ENCODE peak calls at places on chromosomes 3 and 15, in eight cellular contexts. C, Z, Q, X, G, H, V and P are unnamed samples.

GRCh38 chr15:23570466-23570865 is 5.0 kb downstream of the MKRN3 start:
- DNase-seq in C (peak; percentile 30), Z (no peak), Q (peak; percentile 8), X (no peak), G (peak; percentile 68), H (no peak), V (no peak), P (no peak)

GRCh38 chr15:55742498-55742926 is 440 bp downstream of the PRTG start:
- DNase-seq in C (no peak), Z (no peak), Q (no peak), X (no peak), G (no peak), H (no peak), V (no peak), P (no peak)

GRCh38 chr3:59663076-59663850 is 613.4 kb upstream of the CFAP20DC start:
- DNase-seq in C (no peak), Z (no peak), Q (no peak), X (no peak), G (no peak), H (no peak), V (no peak), P (no peak)

GRCh38 chr3:50592568-50592967 is 19.0 kb downstream of the CISH start:
- DNase-seq in C (no peak), Z (no peak), Q (no peak), X (no peak), G (no peak), H (no peak), V (no peak), P (no peak)

GRCh38 chr3:4508048-4508981 is 15.2 kb downstream of the ITPR1 start:
- DNase-seq in C (no peak), Z (no peak), Q (no peak), X (no peak), G (no peak), H (no peak), V (no peak), P (no peak)

GRCh38 chr3:43855674-43856299 is 165.0 kb downstream of the ABHD5 start:
- DNase-seq in C (peak; percentile 36), Z (no peak), Q (peak; percentile 27), X (no peak), G (peak; percentile 11), H (no peak), V (peak; percentile 69), P (peak; percentile 64)

GRCh38 chr3:181782306-181782924 is 70.7 kb downstream of the SOX2 start:
- DNase-seq in C (no peak), Z (no peak), Q (no peak), X (no peak), G (no peak), H (no peak), V (no peak), P (no peak)

GRCh38 chr3:74520895-74521294 is 93.6 kb downstream of the CNTN3 start:
- DNase-seq in C (no peak), Z (no peak), Q (no peak), X (no peak), G (no peak), H (no peak), V (no peak), P (no peak)

GRCh38 chr3:187922704-187923393 is 177.6 kb upstream of the BCL6 start:
- DNase-seq in C (no peak), Z (no peak), Q (no peak), X (no peak), G (no peak), H (no peak), V (no peak), P (no peak)

GRCh38 chr3:57851304-57851703 is 95.2 kb downstream of the SLMAP start:
- DNase-seq in C (no peak), Z (no peak), Q (no peak), X (no peak), G (no peak), H (no peak), V (no peak), P (no peak)

GRCh38 chr3:142027713-142028112 is 121.6 kb downstream of the TFDP2 start:
- DNase-seq in C (peak; percentile 40), Z (no peak), Q (no peak), X (no peak), G (no peak), H (no peak), V (no peak), P (peak; percentile 63)

GRCh38 chr3:13019243-13019701 is 54.0 kb downstream of the IQSEC1 start:
- DNase-seq in C (peak; percentile 71), Z (no peak), Q (no peak), X (no peak), G (no peak), H (no peak), V (no peak), P (no peak)

GRCh38 chr3:108320746-108321350 is 24.5 kb downstream of the HHLA2 start:
- DNase-seq in C (no peak), Z (no peak), Q (no peak), X (no peak), G (no peak), H (no peak), V (no peak), P (no peak)

GRCh38 chr3:46982581-46982980 is 3.1 kb downstream of the NBEAL2 start:
- DNase-seq in C (no peak), Z (no peak), Q (no peak), X (no peak), G (no peak), H (no peak), V (no peak), P (no peak)

GRCh38 chr3:46986782-46987484 is 7.5 kb downstream of the NBEAL2 start:
- DNase-seq in C (no peak), Z (no peak), Q (no peak), X (no peak), G (no peak), H (no peak), V (no peak), P (no peak)

GRCh38 chr3:46985588-46985987 is 6.1 kb downstream of the NBEAL2 start:
- DNase-seq in C (no peak), Z (no peak), Q (no peak), X (no peak), G (no peak), H (no peak), V (no peak), P (no peak)

GRCh38 chr3:46986055-46986730 is 6.7 kb downstream of the NBEAL2 start:
- DNase-seq in C (no peak), Z (no peak), Q (no peak), X (no peak), G (no peak), H (no peak), V (no peak), P (no peak)

DNA sequence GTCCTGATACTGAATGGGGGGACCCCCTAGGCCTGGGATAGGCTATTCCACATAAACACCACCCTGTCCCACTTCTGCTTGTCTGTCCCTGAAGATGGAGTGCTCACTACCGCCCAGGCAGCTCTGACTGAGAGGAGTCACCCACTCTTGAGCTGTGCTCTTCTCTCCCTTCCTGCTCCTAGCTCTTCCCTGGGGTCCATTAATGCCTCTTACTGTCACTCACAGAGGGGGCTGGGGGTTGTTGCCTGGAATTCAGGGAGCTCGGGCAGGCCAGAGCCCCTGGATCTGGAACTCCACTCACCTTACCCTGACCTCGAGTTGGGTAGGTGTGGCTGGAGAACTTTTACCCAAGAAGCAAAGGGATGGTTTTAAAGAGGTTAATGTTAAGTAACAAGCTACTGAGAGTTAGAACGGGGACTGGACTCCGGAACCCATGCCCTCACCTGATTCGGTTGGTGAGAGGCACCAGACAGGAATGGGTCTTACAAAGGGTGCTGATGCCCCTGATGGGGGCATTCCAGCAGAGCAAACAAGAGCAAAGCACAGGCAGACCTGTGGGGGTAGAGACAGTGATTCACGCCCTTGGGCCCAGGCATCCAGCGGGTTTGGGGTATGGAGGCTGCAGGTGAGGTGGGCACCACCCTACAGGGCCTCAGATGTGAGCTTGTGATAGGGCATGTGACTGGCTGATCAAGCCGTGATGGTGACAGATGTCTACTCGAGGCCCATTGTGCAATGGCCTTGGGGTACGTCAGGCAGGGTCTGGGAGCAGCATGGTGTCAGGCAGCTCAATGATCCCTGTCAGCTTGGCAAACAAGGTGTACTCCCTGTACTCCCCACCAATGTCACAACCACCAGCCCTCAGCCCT is 5.4 kb downstream of the NBEAL2 start:
- DNase-seq in C (no peak), Z (no peak), Q (no peak), X (no peak), G (no peak), H (no peak), V (no peak), P (no peak)
- H3K4me1 ChIP-seq in C (peaks cover 9% of the 10 kb centered on the region), Z (peaks cover 78% of the 10 kb centered on the region), Q (peaks cover 15% of the 10 kb centered on the region), X (no peaks in the 10 kb centered on the region), G (peaks cover 37% of the 10 kb centered on the region), H (peaks cover 85% of the 10 kb centered on the region), V (peaks cover 88% of the 10 kb centered on the region), P (peaks cover 40% of the 10 kb centered on the region)

GRCh38 chr15:72133211-72133610 is 15.0 kb downstream of the SENP8 start:
- DNase-seq in C (no peak), Z (no peak), Q (no peak), X (no peak), G (no peak), H (no peak), V (no peak), P (no peak)
- H3K4me1 ChIP-seq in C (no peaks in the 10 kb centered on the region), Z (no peaks in the 10 kb centered on the region), Q (no peaks in the 10 kb centered on the region), X (no peaks in the 10 kb centered on the region), G (peaks cover 16% of the 10 kb centered on the region), H (no peaks in the 10 kb centered on the region), V (peaks cover 10% of the 10 kb centered on the region), P (peaks cover 17% of the 10 kb centered on the region)

DNA sequence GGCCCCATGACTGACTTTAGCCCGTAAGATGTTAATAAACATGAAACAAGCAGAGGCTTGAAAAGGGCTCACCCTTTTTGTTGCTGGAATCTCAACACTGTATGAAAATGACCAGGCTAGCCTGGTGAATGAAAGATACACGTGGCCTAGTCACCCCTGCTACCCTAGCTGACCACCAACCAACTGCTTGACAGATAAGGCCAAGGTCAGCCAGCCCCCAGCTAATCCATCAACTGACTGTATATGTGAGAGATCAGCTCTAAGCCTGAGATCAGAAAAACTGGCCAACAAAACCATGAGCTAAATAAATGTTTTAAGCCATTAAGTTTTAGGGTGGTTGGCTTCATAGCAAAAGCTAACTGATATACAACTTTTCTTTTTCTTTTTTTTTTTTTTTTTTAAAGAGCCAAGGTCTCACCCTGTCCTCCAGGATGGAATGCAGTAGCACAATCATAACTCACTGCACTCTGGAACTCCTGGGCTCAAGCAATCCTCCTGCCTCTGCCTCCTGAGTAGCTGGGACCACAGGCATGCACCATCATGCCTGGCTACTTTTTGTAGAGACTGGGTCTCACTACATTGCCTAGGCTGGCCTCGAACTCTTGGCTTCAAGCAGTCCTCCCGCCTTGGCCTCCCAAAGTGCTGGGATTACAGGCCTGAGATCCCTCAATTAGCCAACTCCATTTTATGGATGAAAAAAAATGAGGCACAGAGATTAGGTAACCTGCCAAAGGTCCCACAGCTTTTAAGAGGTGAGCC is 34.6 kb downstream of the SH3BP5 start:
- DNase-seq in C (no peak), Z (no peak), Q (no peak), X (no peak), G (no peak), H (no peak), V (no peak), P (no peak)
- H3K4me1 ChIP-seq in C (no peaks in the 10 kb centered on the region), Z (peaks cover 37% of the 10 kb centered on the region), Q (peaks cover 12% of the 10 kb centered on the region), X (peaks cover 44% of the 10 kb centered on the region), G (no peaks in the 10 kb centered on the region), H (peaks cover 54% of the 10 kb centered on the region), V (peaks cover 13% of the 10 kb centered on the region), P (peaks cover 2% of the 10 kb centered on the region)

DNA sequence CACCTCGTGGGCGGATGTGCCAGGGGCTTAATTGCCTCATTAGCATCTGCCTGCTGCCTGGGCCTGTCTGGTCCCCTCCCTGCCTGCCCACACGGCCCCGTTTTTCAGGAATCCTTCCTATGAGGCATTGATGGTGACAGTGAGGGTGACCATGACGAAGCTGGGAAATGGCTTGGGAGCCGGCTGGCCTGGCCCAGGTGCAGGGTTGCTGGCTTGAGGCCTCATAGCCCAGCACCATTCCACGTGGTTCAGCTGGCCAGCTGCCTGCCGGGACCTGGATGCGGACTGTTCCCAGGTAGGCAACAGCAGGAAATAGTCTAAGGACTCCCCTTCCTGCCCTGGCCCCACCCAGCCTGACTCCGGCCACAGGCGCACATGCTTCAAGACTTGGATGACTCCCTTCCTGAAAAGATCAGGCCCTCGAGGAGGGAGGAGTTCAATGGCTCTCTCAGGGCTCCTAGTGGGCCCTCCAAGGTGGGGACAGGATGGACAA is 8.9 kb upstream of the DUSP7 start:
- DNase-seq in C (no peak), Z (no peak), Q (no peak), X (no peak), G (no peak), H (no peak), V (peak; percentile 65), P (no peak)
- H3K4me1 ChIP-seq in C (peaks cover 9% of the 10 kb centered on the region), Z (no peaks in the 10 kb centered on the region), Q (peaks cover 5% of the 10 kb centered on the region), X (peaks cover 17% of the 10 kb centered on the region), G (peaks cover 24% of the 10 kb centered on the region), H (no peaks in the 10 kb centered on the region), V (peaks cover 3% of the 10 kb centered on the region), P (no peaks in the 10 kb centered on the region)